ENCODE peak calls at places on chromosomes 16 and 17, in five cellular contexts. One of them, this sample, is unnamed.

GRCh38 chr16:89593841-89594240 is 18.3 kb downstream of the CPNE7 start:
- DNase-seq in neural crest cell: no peak
- DNase-seq in activated naive CD4-positive, alpha-beta T cell treated with anti-CD3 and anti-CD28 coated beads for 36 hours: peak
- DNase-seq in A549: no peak
- DNase-seq in AG08395: no peak
- DNase-seq in this sample: no peak

GRCh38 chr17:8173871-8174322 is 2.3 kb downstream of the TMEM107 start:
- DNase-seq in A549: peak
- DNase-seq in neural crest cell: no peak
- DNase-seq in AG08395: no peak
- DNase-seq in activated naive CD4-positive, alpha-beta T cell treated with anti-CD3 and anti-CD28 coated beads for 36 hours: no peak
- DNase-seq in this sample: no peak

GRCh38 chr16:88303890-88304819 is 78.6 kb upstream of the ZNF469 start:
- DNase-seq in AG08395: peak
- DNase-seq in A549: no peak
- DNase-seq in activated naive CD4-positive, alpha-beta T cell treated with anti-CD3 and anti-CD28 coated beads for 36 hours: no peak
- DNase-seq in neural crest cell: no peak
- DNase-seq in this sample: peak

GRCh38 chr16:57479043-57479421 is 7.3 kb downstream of the DOK4 start:
- DNase-seq in AG08395: no peak
- DNase-seq in activated naive CD4-positive, alpha-beta T cell treated with anti-CD3 and anti-CD28 coated beads for 36 hours: no peak
- DNase-seq in A549: no peak
- DNase-seq in neural crest cell: no peak
- DNase-seq in this sample: no peak

GRCh38 chr17:82630212-82630611 is 18.0 kb downstream of the WDR45B start:
- DNase-seq in AG08395: no peak
- DNase-seq in neural crest cell: no peak
- DNase-seq in A549: no peak
- DNase-seq in activated naive CD4-positive, alpha-beta T cell treated with anti-CD3 and anti-CD28 coated beads for 36 hours: no peak
- DNase-seq in this sample: no peak

GRCh38 chr16:30731411-30731810 is 16.8 kb upstream of the PHKG2 start:
- DNase-seq in AG08395: no peak
- DNase-seq in activated naive CD4-positive, alpha-beta T cell treated with anti-CD3 and anti-CD28 coated beads for 36 hours: no peak
- DNase-seq in neural crest cell: no peak
- DNase-seq in A549: no peak
- DNase-seq in this sample: no peak

GRCh38 chr17:81471804-81472456 is 40.7 kb downstream of the ACTG1 start:
- DNase-seq in AG08395: peak
- DNase-seq in neural crest cell: no peak
- DNase-seq in A549: peak
- DNase-seq in activated naive CD4-positive, alpha-beta T cell treated with anti-CD3 and anti-CD28 coated beads for 36 hours: peak
- DNase-seq in this sample: peak

GRCh38 chr17:17440938-17441730 is 35.7 kb upstream of the MED9 start:
- DNase-seq in A549: no peak
- DNase-seq in activated naive CD4-positive, alpha-beta T cell treated with anti-CD3 and anti-CD28 coated beads for 36 hours: no peak
- DNase-seq in AG08395: no peak
- DNase-seq in neural crest cell: no peak
- DNase-seq in this sample: no peak

GRCh38 chr16:88915639-88916327 is 49.3 kb upstream of the PABPN1L start:
- DNase-seq in A549: no peak
- DNase-seq in activated naive CD4-positive, alpha-beta T cell treated with anti-CD3 and anti-CD28 coated beads for 36 hours: no peak
- DNase-seq in neural crest cell: no peak
- DNase-seq in AG08395: no peak
- DNase-seq in this sample: no peak

GRCh38 chr16:11729787-11730186 is 12.9 kb downstream of the TXNDC11 start:
- DNase-seq in neural crest cell: no peak
- DNase-seq in activated naive CD4-positive, alpha-beta T cell treated with anti-CD3 and anti-CD28 coated beads for 36 hours: no peak
- DNase-seq in AG08395: no peak
- DNase-seq in A549: no peak
- DNase-seq in this sample: no peak

GRCh38 chr17:58370309-58370708 is 18.3 kb upstream of the SUPT4H1 start:
- DNase-seq in activated naive CD4-positive, alpha-beta T cell treated with anti-CD3 and anti-CD28 coated beads for 36 hours: no peak
- DNase-seq in AG08395: no peak
- DNase-seq in A549: no peak
- DNase-seq in neural crest cell: no peak
- DNase-seq in this sample: no peak

GRCh38 chr16:67805718-67806427 is 487 bp downstream of the RANBP10 start:
- DNase-seq in AG08395: no peak
- DNase-seq in neural crest cell: no peak
- DNase-seq in activated naive CD4-positive, alpha-beta T cell treated with anti-CD3 and anti-CD28 coated beads for 36 hours: peak
- DNase-seq in A549: no peak
- DNase-seq in this sample: no peak

GRCh38 chr17:794876-795275 is 12.7 kb downstream of the MRM3 start:
- DNase-seq in A549: peak
- DNase-seq in AG08395: peak
- DNase-seq in activated naive CD4-positive, alpha-beta T cell treated with anti-CD3 and anti-CD28 coated beads for 36 hours: peak
- DNase-seq in neural crest cell: peak
- DNase-seq in this sample: peak

GRCh38 chr17:57331423-57331822 is 75.1 kb downstream of the MSI2 start:
- DNase-seq in AG08395: no peak
- DNase-seq in activated naive CD4-positive, alpha-beta T cell treated with anti-CD3 and anti-CD28 coated beads for 36 hours: no peak
- DNase-seq in neural crest cell: no peak
- DNase-seq in A549: no peak
- DNase-seq in this sample: peak

GRCh38 chr16:10521681-10522274 is 58.6 kb downstream of the EMP2 start:
- DNase-seq in neural crest cell: peak
- DNase-seq in AG08395: peak
- DNase-seq in activated naive CD4-positive, alpha-beta T cell treated with anti-CD3 and anti-CD28 coated beads for 36 hours: peak
- DNase-seq in A549: peak
- DNase-seq in this sample: peak

GRCh38 chr16:12157510-12158093 is 181.1 kb downstream of the SNX29 start:
- DNase-seq in neural crest cell: no peak
- DNase-seq in AG08395: peak
- DNase-seq in A549: no peak
- DNase-seq in activated naive CD4-positive, alpha-beta T cell treated with anti-CD3 and anti-CD28 coated beads for 36 hours: no peak
- DNase-seq in this sample: no peak

GRCh38 chr16:56424791-56425438 is 430 bp downstream of the AMFR start:
- DNase-seq in A549: no peak
- DNase-seq in neural crest cell: peak
- DNase-seq in activated naive CD4-positive, alpha-beta T cell treated with anti-CD3 and anti-CD28 coated beads for 36 hours: peak
- DNase-seq in AG08395: peak
- DNase-seq in this sample: no peak

GRCh38 chr17:5527647-5528250 is 41.4 kb downstream of the MIS12 start:
- DNase-seq in A549: no peak
- DNase-seq in activated naive CD4-positive, alpha-beta T cell treated with anti-CD3 and anti-CD28 coated beads for 36 hours: no peak
- DNase-seq in AG08395: no peak
- DNase-seq in neural crest cell: no peak
- DNase-seq in this sample: no peak

GRCh38 chr17:65794572-65794971 is 233.1 kb upstream of the AXIN2 start:
- DNase-seq in AG08395: peak
- DNase-seq in A549: peak
- DNase-seq in neural crest cell: no peak
- DNase-seq in activated naive CD4-positive, alpha-beta T cell treated with anti-CD3 and anti-CD28 coated beads for 36 hours: no peak
- DNase-seq in this sample: peak

GRCh38 chr17:74646231-74646630 is 22.7 kb upstream of the CD300E start:
- DNase-seq in neural crest cell: no peak
- DNase-seq in AG08395: peak
- DNase-seq in A549: peak
- DNase-seq in activated naive CD4-positive, alpha-beta T cell treated with anti-CD3 and anti-CD28 coated beads for 36 hours: no peak
- DNase-seq in this sample: peak